ENCODE peak calls at places on chromosome 15, in eight cellular contexts. E is GM12864, U is tibial artery, H is ovary, Z is epithelial cell of esophagus, Q is tibial nerve, T is fibroblast of mammary gland, A is mucosa of descending colon. K is an unnamed sample.

GRCh38 chr15:33032053-33032452 is 162.5 kb downstream of the FMN1 start:
- DNase-seq in E (no peak), A (no peak), T (peak; percentile 62), U (no peak), Z (no peak), H (no peak), Q (no peak), K (no peak)

GRCh38 chr15:35886765-35887164 is 340.8 kb upstream of the DPH6 start:
- DNase-seq in U (no peak), H (no peak), E (no peak), Q (no peak), Z (peak; percentile 60), A (no peak), T (peak; percentile 58), K (no peak)

GRCh38 chr15:86236721-86237121 is 157.1 kb downstream of the AGBL1 start:
- DNase-seq in U (no peak), E (no peak), T (no peak), Z (no peak), Q (no peak), H (no peak), A (no peak), K (no peak)

GRCh38 chr15:42065008-42065407 is 29.4 kb downstream of the PLA2G4D start:
- DNase-seq in U (peak; percentile 41), T (no peak), Q (no peak), Z (peak; percentile 22), E (no peak), H (no peak), A (no peak), K (peak; percentile 41)

GRCh38 chr15:56471440-56472069 is 6.6 kb upstream of the MNS1 start:
- DNase-seq in A (no peak), U (no peak), Z (no peak), Q (no peak), T (no peak), E (no peak), H (no peak), K (no peak)

GRCh38 chr15:94749848-94750617 is 518.7 kb downstream of the MCTP2 start:
- DNase-seq in Q (no peak), Z (peak; percentile 39), E (no peak), A (no peak), H (no peak), U (no peak), T (no peak), K (no peak)

GRCh38 chr15:88018865-88019626 is 237.5 kb downstream of the NTRK3 start:
- DNase-seq in Z (no peak), H (no peak), U (no peak), T (peak; percentile 60), Q (no peak), E (no peak), A (no peak), K (no peak)

GRCh38 chr15:64443747-64444621 is 16.4 kb upstream of the ZNF609 start:
- DNase-seq in Z (peak; percentile 89), U (no peak), Q (no peak), T (peak; percentile 79), H (no peak), A (no peak), E (peak; percentile 57), K (peak; percentile 83)

GRCh38 chr15:31100738-31101137 is 787 bp downstream of the TRPM1 start:
- DNase-seq in U (no peak), T (no peak), Q (no peak), E (no peak), H (no peak), A (no peak), Z (no peak), K (no peak)

GRCh38 chr15:51754267-51754666 is 2.9 kb downstream of the TMOD2 start:
- DNase-seq in E (no peak), U (no peak), A (no peak), H (no peak), Z (no peak), Q (no peak), T (no peak), K (no peak)

GRCh38 chr15:47184003-47184404 is 533.3 kb upstream of the SEMA6D start:
- DNase-seq in E (no peak), U (no peak), Z (peak; percentile 42), H (peak; percentile 31), A (no peak), Q (no peak), T (no peak), K (no peak)

GRCh38 chr15:97867870-97868269 is 92.6 kb upstream of the ARRDC4 start:
- DNase-seq in Z (no peak), Q (no peak), U (no peak), A (peak; percentile 26), H (no peak), E (no peak), T (no peak), K (no peak)
- TF ChIP-seq CTCF in Z (no peak), Q (no peak), U (no peak), A (no peak), H (no peak), E (no peak), T (no peak), K (no peak)

DNA sequence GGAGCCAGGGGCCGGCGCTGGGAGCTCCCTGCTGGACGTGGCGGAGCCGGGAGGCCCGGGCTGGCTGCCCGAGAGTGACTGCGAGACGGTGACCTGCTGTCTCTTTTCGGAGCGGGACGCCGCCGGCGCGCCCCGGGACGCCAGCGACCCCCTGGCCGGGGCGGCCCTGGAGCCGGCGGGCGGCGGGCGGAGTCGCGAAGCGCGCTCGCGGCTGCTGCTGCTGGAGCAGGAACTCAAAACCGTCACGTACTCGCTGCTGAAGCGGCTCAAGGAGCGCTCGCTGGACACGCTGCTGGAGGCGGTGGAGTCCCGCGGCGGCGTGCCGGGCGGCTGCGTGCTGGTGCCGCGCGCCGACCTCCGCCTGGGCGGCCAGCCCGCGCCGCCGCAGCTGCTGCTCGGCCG is 1.5 kb downstream of the SMAD6 start:
- DNase-seq in A (peak; percentile 67), U (no peak), Z (peak; percentile 50), T (peak; percentile 40), Q (no peak), H (peak; percentile 69), E (no peak), K (peak; percentile 37)
- H3K4me3 ChIP-seq in A (peak overlapping the region; percentile 34), U (peak overlapping the region; percentile 78), Z (peak overlapping the region; percentile 18), T (peak overlapping the region; percentile 6), Q (peak overlapping the region; percentile 84), H (peak overlapping the region; percentile 54), E (no peak overlapping the region), K (peak overlapping the region; percentile 2)

DNA sequence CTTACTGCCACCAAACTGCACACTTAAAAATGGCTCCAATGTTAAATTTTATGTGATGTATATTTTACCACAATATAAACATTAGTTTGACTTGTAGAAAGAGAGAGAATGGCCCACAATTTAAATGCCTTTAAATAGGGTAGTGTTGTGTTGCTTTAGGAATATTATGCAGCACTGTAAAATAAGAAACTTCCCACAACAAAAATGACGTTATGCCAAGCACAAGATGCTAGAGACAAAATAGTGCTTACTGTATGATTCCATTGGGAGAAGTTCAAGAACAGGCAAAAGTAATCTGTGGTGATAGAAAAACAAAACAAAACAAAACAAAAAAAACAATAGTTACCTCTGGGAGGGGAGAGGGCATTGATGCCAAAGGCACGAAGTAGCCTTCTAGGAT is 91.3 kb downstream of the MEGF11 start:
- DNase-seq in U (no peak), A (no peak), H (no peak), Q (no peak), T (no peak), Z (no peak), E (no peak), K (no peak)
- TF ChIP-seq CTCF in U (no peak), A (no peak), H (no peak), Q (no peak), T (no peak), Z (no peak), E (no peak), K (no peak)

GRCh38 chr15:43519207-43519606 is 1.8 kb downstream of the MAP1A start:
- DNase-seq in T (no peak), Q (no peak), E (no peak), A (no peak), H (no peak), U (no peak), Z (no peak), K (no peak)
- H3K4me3 ChIP-seq in T (no peak overlapping the region), Q (no peak overlapping the region), E (no peak overlapping the region), A (no peak overlapping the region), H (no peak overlapping the region), U (no peak overlapping the region), Z (no peak overlapping the region), K (no peak overlapping the region)

GRCh38 chr15:83190450-83190849 is 17.2 kb downstream of the HDGFL3 start:
- DNase-seq in A (no peak), H (no peak), E (no peak), Z (no peak), U (no peak), T (no peak), Q (no peak), K (no peak)
- TF ChIP-seq CTCF in A (no peak), H (no peak), E (no peak), Z (no peak), U (no peak), T (no peak), Q (no peak), K (no peak)

GRCh38 chr15:89332446-89332845 is 2.2 kb downstream of the POLG start:
- DNase-seq in Z (peak; percentile 15), E (no peak), A (no peak), H (no peak), T (peak; percentile 30), Q (no peak), U (peak; percentile 19), K (peak; percentile 34)
- H3K4me3 ChIP-seq in Z (no peak overlapping the region), E (peak overlapping the region; percentile 90), A (no peak overlapping the region), H (no peak overlapping the region), T (peak overlapping the region; percentile 27), Q (peak overlapping the region; percentile 74), U (no peak overlapping the region), K (no peak overlapping the region)

GRCh38 chr15:98648654-98649537 is 557 bp downstream of the IGF1R start:
- DNase-seq in H (peak; percentile 78), Z (peak; percentile 58), E (no peak), A (peak; percentile 69), U (peak; percentile 78), T (peak; percentile 38), Q (peak; percentile 39), K (peak; percentile 74)

GRCh38 chr15:98649621-98649995 is 1.3 kb downstream of the IGF1R start:
- DNase-seq in A (peak; percentile 68), E (no peak), Z (no peak), U (peak; percentile 73), H (peak; percentile 72), Q (no peak), T (no peak), K (peak; percentile 36)

GRCh38 chr15:98647774-98648653 is at the start of gene IGF1R:
- DNase-seq in Q (peak; percentile 72), A (peak; percentile 94), T (peak; percentile 82), E (no peak), Z (peak; percentile 90), U (peak; percentile 92), H (peak; percentile 95), K (peak; percentile 94)

GRCh38 chr15:98646546-98647025 is 1.8 kb upstream of the IGF1R start:
- DNase-seq in H (no peak), U (no peak), E (no peak), Q (no peak), A (no peak), T (no peak), Z (no peak), K (no peak)

GRCh38 chr15:98647026-98647773 is 1.1 kb upstream of the IGF1R start:
- DNase-seq in E (no peak), H (peak; percentile 90), U (peak; percentile 82), Z (peak; percentile 55), Q (peak; percentile 33), A (peak; percentile 84), T (peak; percentile 60), K (peak; percentile 73)
- TF ChIP-seq CTCF in E (peak; percentile 54), H (no peak), U (peak; percentile 91), Z (no peak), Q (peak; percentile 84), A (peak; percentile 73), T (no peak), K (peak; percentile 59)

GRCh38 chr15:89317188-89317720 is 17.4 kb downstream of the POLG start:
- DNase-seq in U (peak; percentile 20), Q (no peak), A (no peak), E (no peak), H (no peak), Z (no peak), T (no peak), K (no peak)
- H3K4me3 ChIP-seq in U (no peak overlapping the region), Q (no peak overlapping the region), A (no peak overlapping the region), E (no peak overlapping the region), H (no peak overlapping the region), Z (no peak overlapping the region), T (no peak overlapping the region), K (no peak overlapping the region)

K was measured in GM12865.